ENCODE peak calls at places on chromosomes 16 and 17, in eight cellular contexts. L is testis, X is A549, N is endodermal cell, Q is foreskin keratinocyte, W is esophagus muscularis mucosa, A is upper lobe of right lung, B is upper lobe of left lung. H is an unnamed sample.

GRCh38 chr16:70746708-70747424 is 54.1 kb downstream of the VAC14 start:
- DNase-seq in A (peak; percentile 85), W (peak; percentile 96), N (no peak), Q (peak; percentile 40), X (peak; percentile 95), L (no peak), B (no peak), H (no peak)

GRCh38 chr17:10216213-10216982 is 18.0 kb upstream of the GAS7 start:
- DNase-seq in Q (no peak), B (peak; percentile 50), A (no peak), L (no peak), W (no peak), N (peak; percentile 81), X (no peak), H (no peak)

GRCh38 chr16:4288148-4288921 is 15.5 kb upstream of the TFAP4 start:
- DNase-seq in Q (no peak), A (peak; percentile 90), X (peak; percentile 74), N (peak; percentile 95), B (peak; percentile 94), W (no peak), L (peak; percentile 78), H (peak; percentile 96)

GRCh38 chr17:59329558-59330313 is 1.7 kb upstream of the YPEL2 start:
- DNase-seq in A (peak; percentile 70), W (no peak), B (no peak), L (peak; percentile 79), X (peak; percentile 79), N (peak; percentile 93), Q (no peak), H (peak; percentile 78)

GRCh38 chr17:49069585-49070273 is 62.8 kb upstream of the B4GALNT2 start:
- DNase-seq in L (no peak), N (no peak), X (no peak), W (no peak), A (no peak), B (no peak), Q (no peak), H (no peak)

GRCh38 chr16:84520778-84521770 is 16.6 kb upstream of the MEAK7 start:
- DNase-seq in Q (no peak), A (peak; percentile 72), W (no peak), B (no peak), X (no peak), L (no peak), N (no peak), H (no peak)

GRCh38 chr17:58121925-58122324 is 26.3 kb upstream of the OR4D1 start:
- DNase-seq in L (no peak), Q (no peak), X (peak; percentile 76), W (no peak), B (no peak), A (no peak), N (peak; percentile 75), H (peak; percentile 61)

GRCh38 chr17:49371178-49371834 is 9.3 kb upstream of the ZNF652 start:
- DNase-seq in A (no peak), X (no peak), N (peak; percentile 97), W (peak; percentile 74), Q (no peak), B (no peak), L (peak; percentile 17), H (no peak)

GRCh38 chr17:20091161-20092029 is 82.2 kb downstream of the SPECC1 start:
- DNase-seq in W (no peak), A (no peak), X (no peak), N (peak; percentile 42), B (no peak), Q (no peak), L (peak; percentile 55), H (no peak)

GRCh38 chr16:4924593-4925378 is 12.2 kb downstream of the PPL start:
- DNase-seq in W (no peak), L (no peak), X (no peak), Q (peak; percentile 36), A (peak; percentile 90), B (peak; percentile 87), N (peak; percentile 82), H (no peak)

GRCh38 chr17:18315498-18316360 is 636 bp downstream of the SMCR8 start:
- DNase-seq in B (no peak), W (no peak), Q (no peak), A (no peak), N (no peak), X (no peak), L (no peak), H (peak; percentile 74)

GRCh38 chr16:48433116-48433848 is 48.1 kb upstream of the SIAH1 start:
- DNase-seq in W (no peak), N (no peak), A (no peak), X (no peak), B (peak; percentile 44), Q (no peak), L (no peak), H (no peak)

GRCh38 chr17:9509236-9509813 is 66.3 kb downstream of the STX8 start:
- DNase-seq in B (no peak), Q (no peak), L (no peak), X (no peak), N (no peak), A (no peak), W (no peak), H (no peak)

GRCh38 chr16:1746693-1747195 is 24.6 kb downstream of the NME3 start:
- DNase-seq in B (peak; percentile 77), W (no peak), A (no peak), L (no peak), X (peak; percentile 61), Q (no peak), N (no peak), H (no peak)

GRCh38 chr17:4945944-4946280 is 2.4 kb downstream of the PFN1 start:
- DNase-seq in B (no peak), L (no peak), N (no peak), X (no peak), Q (no peak), A (no peak), W (no peak), H (no peak)

GRCh38 chr17:79361221-79361734 is 249.6 kb downstream of the RBFOX3 start:
- DNase-seq in X (no peak), N (no peak), L (no peak), B (peak; percentile 51), Q (no peak), W (no peak), A (no peak), H (no peak)

GRCh38 chr16:22983614-22984013 is 165.6 kb downstream of the USP31 start:
- DNase-seq in B (no peak), Q (no peak), N (no peak), W (no peak), L (no peak), X (no peak), A (no peak), H (no peak)

GRCh38 chr17:56824503-56824902 is 9.2 kb downstream of the C17orf67 start:
- DNase-seq in X (no peak), A (no peak), Q (no peak), W (peak; percentile 50), N (no peak), B (no peak), L (no peak), H (no peak)

DNA sequence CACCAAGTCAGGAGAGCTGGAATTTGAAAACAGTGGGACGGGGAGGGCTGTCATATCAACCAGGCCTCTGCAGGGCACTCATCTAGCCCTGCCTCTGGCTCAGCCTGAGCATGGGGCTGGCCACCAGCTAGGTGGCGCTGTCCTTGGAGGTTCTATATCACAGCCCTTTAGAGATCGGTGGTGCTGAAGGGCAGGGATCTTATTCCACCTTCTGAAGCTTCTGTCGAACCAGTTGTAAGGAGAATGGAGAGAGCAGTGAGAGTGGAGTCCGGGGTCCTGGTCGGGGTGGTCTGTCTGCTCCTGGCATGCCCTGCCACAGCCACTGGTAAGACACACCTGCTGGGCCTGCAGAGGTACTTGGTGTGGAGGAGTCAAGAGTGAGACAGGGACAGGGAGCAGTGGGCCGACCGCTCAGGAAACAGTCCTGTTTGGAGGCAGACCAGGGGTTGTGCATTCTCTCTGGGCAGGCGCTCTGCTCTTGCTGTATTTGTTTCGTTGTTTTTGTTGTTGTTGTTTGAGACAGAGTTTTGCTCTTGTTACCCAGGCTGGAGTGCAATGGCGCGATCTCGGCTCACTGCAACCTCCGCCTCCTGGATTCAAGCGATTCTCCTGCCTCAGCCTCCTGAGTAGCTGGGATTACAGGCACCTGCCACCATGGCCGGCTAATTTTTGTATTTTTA is at the start of gene CES3:
- DNase-seq in B (no peak), W (no peak), L (peak; percentile 83), X (peak; percentile 85), Q (peak; percentile 32), N (peak; percentile 96), A (peak; percentile 84), H (peak; percentile 94)
- H3K27ac ChIP-seq in B (peak within 1 kb of the TSS; percentile 20), W (no peak within 1 kb of the TSS), L (no peak within 1 kb of the TSS), X (peak within 1 kb of the TSS; percentile 82), Q (no peak within 1 kb of the TSS), N (no peak within 1 kb of the TSS), A (no peak within 1 kb of the TSS), H (peak within 1 kb of the TSS; percentile 69)

GRCh38 chr17:46766493-46767491 is 51.7 kb downstream of the WNT3 start:
- DNase-seq in B (no peak), N (peak; percentile 50), Q (no peak), A (no peak), W (no peak), L (no peak), X (no peak), H (no peak)

GRCh38 chr17:46769531-46770438 is 48.7 kb downstream of the WNT3 start:
- DNase-seq in W (no peak), X (no peak), N (peak; percentile 56), L (no peak), Q (no peak), A (no peak), B (peak; percentile 81), H (peak; percentile 49)

GRCh38 chr17:46770439-46770817 is 48.1 kb downstream of the WNT3 start:
- DNase-seq in N (no peak), L (no peak), Q (no peak), B (no peak), X (no peak), A (no peak), W (no peak), H (no peak)

GRCh38 chr17:46770818-46771600 is 47.5 kb downstream of the WNT3 start:
- DNase-seq in L (no peak), Q (no peak), N (peak; percentile 91), B (peak; percentile 92), A (peak; percentile 80), W (no peak), X (peak; percentile 76), H (peak; percentile 52)

DNA sequence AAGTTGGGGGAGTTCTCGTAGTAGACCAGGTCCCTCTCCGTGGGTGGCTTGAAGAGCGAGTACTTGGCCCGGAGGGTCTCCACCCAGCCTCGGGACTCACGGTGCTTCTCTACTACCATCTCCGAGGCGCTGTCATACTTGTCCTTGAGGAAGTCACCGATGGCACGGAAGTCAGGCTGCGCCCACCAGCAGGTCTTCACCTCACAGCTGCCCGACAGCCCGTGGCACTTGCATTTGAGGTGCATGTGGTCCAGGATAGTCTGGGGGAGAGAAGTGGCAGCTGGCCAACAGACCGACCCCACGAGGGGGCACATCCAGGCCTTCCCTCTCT is 50.0 kb downstream of the WNT3 start:
- DNase-seq in B (no peak), X (no peak), N (peak; percentile 44), L (no peak), A (no peak), W (no peak), Q (no peak), H (no peak)
- H3K4me1 ChIP-seq in B (peaks cover 39% of the 10 kb centered on the region), X (peaks cover 40% of the 10 kb centered on the region), N (peaks cover 17% of the 10 kb centered on the region), L (peaks cover 10% of the 10 kb centered on the region), A (peaks cover 7% of the 10 kb centered on the region), W (peaks cover 29% of the 10 kb centered on the region), Q (peaks cover 15% of the 10 kb centered on the region), H (peaks cover 24% of the 10 kb centered on the region)

GRCh38 chr17:2140683-2141082 is 85.8 kb downstream of the HIC1 start:
- DNase-seq in B (no peak), Q (peak; percentile 63), L (no peak), X (no peak), W (no peak), N (no peak), A (no peak), H (no peak)
- H3K27ac ChIP-seq in B (peak overlapping the region; percentile 8), Q (no peak overlapping the region), L (no peak overlapping the region), X (no peak overlapping the region), W (no peak overlapping the region), N (no peak overlapping the region), A (no peak overlapping the region), H (no peak overlapping the region)

GRCh38 chr17:43648916-43649315 is 12.8 kb downstream of the MEOX1 start:
- DNase-seq in Q (no peak), B (no peak), W (no peak), L (no peak), N (peak; percentile 77), X (no peak), A (no peak), H (no peak)
- H3K4me1 ChIP-seq in Q (no peaks in the 10 kb centered on the region), B (peaks cover 11% of the 10 kb centered on the region), W (peaks cover 16% of the 10 kb centered on the region), L (peaks cover 15% of the 10 kb centered on the region), N (no peaks in the 10 kb centered on the region), X (no peaks in the 10 kb centered on the region), A (no peaks in the 10 kb centered on the region), H (peaks cover 5% of the 10 kb centered on the region)